ENCODE peak calls at places on chromosome 12, in six cellular contexts. F, C, L, O, H and Y are unnamed samples.

GRCh38 chr12:58346032-58346632 is 404.8 kb downstream of the ATP23 start:
- DNase-seq in F (peak; percentile 64), O (peak; percentile 40), C (no peak), H (peak; percentile 22), L (peak; percentile 38), Y (no peak)

GRCh38 chr12:111469406-111469805 is 63.7 kb downstream of the SH2B3 start:
- DNase-seq in H (no peak), L (no peak), O (no peak), F (peak; percentile 58), C (no peak), Y (no peak)

GRCh38 chr12:70049596-70050360 is 193.5 kb upstream of the CNOT2 start:
- DNase-seq in H (no peak), C (no peak), O (peak; percentile 94), L (no peak), F (no peak), Y (peak; percentile 67)

GRCh38 chr12:123799227-123799626 is 37.1 kb downstream of the DNAH10 start:
- DNase-seq in H (no peak), L (no peak), O (no peak), F (no peak), C (no peak), Y (no peak)

GRCh38 chr12:10033783-10034381 is 3.4 kb downstream of the CLEC9A start:
- DNase-seq in F (peak; percentile 51), C (no peak), H (no peak), L (no peak), O (peak; percentile 27), Y (no peak)

GRCh38 chr12:93167331-93167730 is 210.4 kb upstream of the NUDT4 start:
- DNase-seq in F (no peak), H (no peak), L (no peak), O (no peak), C (no peak), Y (no peak)

GRCh38 chr12:11133162-11133561 is 1.3 kb downstream of the TAS2R30 start:
- DNase-seq in F (no peak), H (no peak), C (no peak), O (no peak), L (no peak), Y (no peak)

GRCh38 chr12:6378709-6379427 is 3.5 kb upstream of the SCNN1A start:
- DNase-seq in F (no peak), H (no peak), O (no peak), L (no peak), C (no peak), Y (no peak)

GRCh38 chr12:51192284-51192671 is 19.3 kb upstream of the TFCP2 start:
- DNase-seq in F (no peak), H (no peak), O (no peak), C (no peak), L (no peak), Y (no peak)

GRCh38 chr12:1840981-1841425 is 20.6 kb downstream of the LRTM2 start:
- DNase-seq in O (no peak), L (no peak), H (no peak), C (no peak), F (no peak), Y (no peak)

GRCh38 chr12:93223440-93224426 is 154.0 kb upstream of the NUDT4 start:
- DNase-seq in F (peak; percentile 47), H (no peak), L (no peak), O (peak; percentile 37), C (no peak), Y (no peak)

GRCh38 chr12:6062427-6063378 is 61.8 kb downstream of the VWF start:
- DNase-seq in L (no peak), C (no peak), H (peak; percentile 54), O (no peak), F (peak; percentile 66), Y (no peak)

GRCh38 chr12:69824028-69824427 is 999 bp upstream of the MYRFL start:
- DNase-seq in H (no peak), L (no peak), F (no peak), C (no peak), O (no peak), Y (no peak)

GRCh38 chr12:39426636-39427245 is 16.2 kb downstream of the KIF21A start:
- DNase-seq in H (no peak), C (no peak), O (peak; percentile 99), L (no peak), F (no peak), Y (no peak)

GRCh38 chr12:118034429-118035193 is 18.1 kb downstream of the RFC5 start:
- DNase-seq in L (no peak), O (peak; percentile 56), C (no peak), H (no peak), F (peak; percentile 68), Y (no peak)

GRCh38 chr12:116159175-116159574 is 118.3 kb downstream of the MED13L start:
- DNase-seq in H (no peak), C (no peak), L (peak; percentile 77), F (peak; percentile 89), O (no peak), Y (no peak)

GRCh38 chr12:62629413-62629812 is 162.8 kb downstream of the MON2 start:
- DNase-seq in H (no peak), F (no peak), L (no peak), O (no peak), C (no peak), Y (no peak)

GRCh38 chr12:62632521-62632920 is 165.9 kb downstream of the MON2 start:
- DNase-seq in L (no peak), C (peak; percentile 61), H (peak; percentile 4), F (peak; percentile 27), O (no peak), Y (no peak)

GRCh38 chr12:62635630-62636029 is 169.0 kb downstream of the MON2 start:
- DNase-seq in L (no peak), O (no peak), F (no peak), C (no peak), H (no peak), Y (no peak)

GRCh38 chr12:62629971-62630739 is 163.5 kb downstream of the MON2 start:
- DNase-seq in C (no peak), H (no peak), O (no peak), L (no peak), F (no peak), Y (no peak)

DNA sequence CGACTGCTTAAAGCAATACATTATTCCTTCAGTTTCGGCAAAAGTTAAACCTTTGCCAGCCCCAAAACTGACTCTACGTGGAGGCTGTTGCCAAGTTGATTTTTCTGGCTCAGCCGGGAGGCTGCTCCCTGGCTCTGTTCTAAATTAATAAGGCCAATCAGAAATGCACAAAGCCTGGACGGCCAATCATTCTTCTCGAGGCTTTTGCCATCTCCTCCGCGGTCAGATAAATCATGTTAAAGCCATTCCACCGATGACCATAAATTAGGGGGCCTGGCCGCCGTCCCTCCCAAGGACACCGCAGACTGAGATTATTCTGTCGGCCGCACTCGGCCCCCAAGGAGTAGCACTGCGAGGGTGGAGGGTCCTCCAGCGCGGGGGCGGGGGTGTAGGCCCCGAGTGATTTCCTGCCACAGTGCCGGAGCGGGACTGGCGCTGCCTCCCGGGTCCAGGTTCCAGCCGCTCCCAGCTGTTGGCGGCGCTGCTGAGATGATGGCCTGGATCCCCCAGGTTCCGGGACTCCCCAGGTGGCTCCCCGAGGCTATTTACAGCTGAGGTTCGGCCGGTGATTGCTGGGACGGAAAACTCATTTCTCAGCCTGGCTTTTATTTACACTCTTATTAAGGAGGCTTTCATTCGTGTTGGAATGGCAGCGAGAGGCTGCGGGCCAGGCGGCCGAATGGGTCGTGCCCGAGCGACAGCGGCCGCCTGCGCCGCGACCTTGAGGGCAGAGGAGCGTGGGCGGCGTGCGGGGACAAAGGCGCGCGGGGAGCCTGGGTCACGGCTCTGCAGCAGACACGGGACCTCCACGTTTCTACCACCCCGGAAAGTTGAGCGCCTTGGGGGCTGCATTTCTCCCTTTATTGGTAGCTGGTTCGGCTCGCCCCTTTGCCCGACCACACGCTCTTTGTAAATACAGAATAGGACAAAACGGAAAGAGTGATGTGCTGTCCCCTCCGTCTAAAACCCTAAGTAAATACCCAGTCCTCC is 165.2 kb downstream of the MON2 start:
- DNase-seq in F (peak; percentile 80), C (peak; percentile 71), L (peak; percentile 89), O (peak; percentile 50), H (peak; percentile 11), Y (no peak)
- H3K4me3 ChIP-seq in F (peak overlapping the region; percentile 63), C (peak overlapping the region; percentile 77), L (peak overlapping the region; percentile 37), O (peak overlapping the region; percentile 50), H (peak overlapping the region; percentile 44), Y (peak overlapping the region; percentile 59)

GRCh38 chr12:3204143-3204542 is 127.0 kb downstream of the TSPAN9 start:
- DNase-seq in F (no peak), O (peak; percentile 64), H (no peak), L (no peak), C (no peak), Y (no peak)

GRCh38 chr12:3201741-3202500 is 124.7 kb downstream of the TSPAN9 start:
- DNase-seq in L (no peak), H (no peak), O (no peak), F (no peak), C (peak; percentile 60), Y (no peak)

GRCh38 chr12:3203713-3204112 is 126.5 kb downstream of the TSPAN9 start:
- DNase-seq in H (no peak), C (no peak), L (no peak), F (no peak), O (peak; percentile 64), Y (no peak)

GRCh38 chr12:3200779-3201738 is 123.9 kb downstream of the TSPAN9 start:
- DNase-seq in H (no peak), L (no peak), F (peak; percentile 26), O (no peak), C (no peak), Y (no peak)

DNA sequence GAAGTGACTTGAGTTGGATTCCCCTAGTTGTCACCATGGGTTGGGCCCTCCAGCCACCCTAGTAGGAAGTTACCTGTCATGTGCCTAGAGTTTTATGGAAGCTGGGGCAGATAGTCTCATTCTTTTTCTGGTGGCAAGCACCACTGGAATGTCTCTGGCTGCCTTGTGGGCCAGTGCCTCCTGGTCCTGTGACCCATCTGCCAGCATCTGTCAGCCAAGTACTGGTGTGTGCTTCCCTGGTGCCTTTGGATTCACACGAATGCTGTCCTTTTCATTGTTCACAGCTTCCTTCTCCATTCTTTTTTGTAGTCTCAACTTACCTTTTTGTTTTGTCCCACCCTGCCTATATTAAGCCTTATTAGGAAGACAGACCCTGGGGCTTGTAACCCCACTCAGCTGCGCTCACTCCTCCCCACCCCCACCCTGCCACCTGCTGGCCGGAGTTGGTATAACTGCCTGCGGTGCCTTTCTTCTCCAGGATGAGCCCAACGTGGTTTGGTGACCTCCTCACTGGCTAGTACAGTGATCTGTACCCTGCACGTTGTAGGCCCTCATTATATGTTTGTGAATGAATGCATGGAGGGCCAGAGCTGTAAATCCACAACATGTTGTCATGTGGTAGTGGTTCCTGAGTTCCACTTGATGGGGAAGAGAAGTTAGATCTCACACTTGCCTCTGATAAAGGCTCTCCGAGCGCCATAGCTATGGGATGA is 125.7 kb downstream of the TSPAN9 start:
- DNase-seq in L (no peak), F (peak; percentile 51), H (peak; percentile 17), C (no peak), O (peak; percentile 28), Y (no peak)
- H3K4me3 ChIP-seq in L (no peak overlapping the region), F (no peak overlapping the region), H (no peak overlapping the region), C (peak overlapping the region; percentile 76), O (no peak overlapping the region), Y (no peak overlapping the region)

DNA sequence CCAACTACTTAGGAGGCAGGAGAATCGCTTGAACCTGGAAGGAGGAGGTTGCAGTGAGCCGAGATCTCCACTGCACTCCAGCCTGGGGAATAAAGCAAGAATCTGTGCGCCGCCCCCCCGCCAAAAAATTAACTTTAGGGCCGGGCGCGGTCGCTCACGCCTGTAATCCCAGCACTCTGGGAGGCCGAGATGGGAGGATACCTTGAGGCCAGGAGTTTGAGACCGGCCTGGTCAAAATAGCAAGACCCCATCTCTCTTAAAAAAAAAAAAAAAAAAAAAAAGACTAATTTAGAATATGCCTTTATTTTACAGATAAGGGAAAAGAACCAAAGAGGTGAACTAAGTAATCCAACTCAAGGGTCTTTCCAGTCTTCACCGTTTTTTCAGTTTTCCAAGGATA is 1.2 kb downstream of the KANSL2 start:
- DNase-seq in C (no peak), F (no peak), O (no peak), L (no peak), H (no peak), Y (no peak)
- H3K4me3 ChIP-seq in C (peak overlapping the region; percentile 99), F (peak overlapping the region; percentile 80), O (peak overlapping the region; percentile 87), L (peak overlapping the region; percentile 98), H (peak overlapping the region; percentile 96), Y (peak overlapping the region; percentile 82)

GRCh38 chr12:104304261-104305004 is 894 bp downstream of the EID3 start:
- DNase-seq in F (no peak), C (no peak), L (no peak), H (no peak), O (no peak), Y (no peak)
- H3K4me3 ChIP-seq in F (peak overlapping the region; percentile 53), C (peak overlapping the region; percentile 70), L (peak overlapping the region; percentile 35), H (peak overlapping the region; percentile 67), O (no peak overlapping the region), Y (peak overlapping the region; percentile 43)